ENCODE peak calls at places on chromosome 11, in four cellular contexts. P is uterus, B is HCT116, Y is tibial artery. I is an unnamed sample.

GRCh38 chr11:99952816-99953215 is 734.3 kb upstream of the ARHGAP42 start:
- DNase-seq in P (no peak), Y (no peak), B (no peak), I (peak; percentile 15)

GRCh38 chr11:22807855-22808558 is 21.6 kb downstream of the SVIP start:
- DNase-seq in B (no peak), P (no peak), Y (no peak), I (peak; percentile 8)

GRCh38 chr11:130435671-130436070 is 7.3 kb upstream of the ADAMTS8 start:
- DNase-seq in Y (no peak), P (no peak), B (no peak), I (peak; percentile 54)

GRCh38 chr11:121429556-121429955 is 22.6 kb upstream of the SORL1 start:
- DNase-seq in B (no peak), P (no peak), Y (no peak), I (no peak)

GRCh38 chr11:129248618-129249017 is 56.5 kb upstream of the ARHGAP32 start:
- DNase-seq in P (no peak), B (no peak), Y (no peak), I (peak; percentile 76)

GRCh38 chr11:110366234-110366633 is 63.5 kb upstream of the FDX1 start:
- DNase-seq in P (no peak), B (no peak), Y (no peak), I (peak; percentile 33)

GRCh38 chr11:11251394-11251970 is 101.6 kb downstream of the CSNK2A3 start:
- DNase-seq in B (no peak), Y (no peak), P (no peak), I (no peak)

GRCh38 chr11:33869511-33870422 is 22.1 kb downstream of the LMO2 start:
- DNase-seq in B (no peak), P (no peak), Y (peak; percentile 43), I (peak; percentile 6)

GRCh38 chr11:63999349-64000025 is 13.2 kb downstream of the OTUB1 start:
- DNase-seq in B (no peak), P (peak; percentile 56), Y (no peak), I (peak; percentile 42)

GRCh38 chr11:66068154-66068821 is 1.8 kb upstream of the PACS1 start:
- DNase-seq in Y (peak; percentile 71), P (peak; percentile 71), B (peak; percentile 42), I (peak; percentile 35)

GRCh38 chr11:68601147-68601546 is 83.2 kb upstream of the GAL start:
- DNase-seq in B (no peak), P (no peak), Y (no peak), I (no peak)

GRCh38 chr11:100574894-100575769 is 112.0 kb upstream of the ARHGAP42 start:
- DNase-seq in P (no peak), Y (no peak), B (peak; percentile 13), I (no peak)

GRCh38 chr11:73404048-73404447 is 27.8 kb downstream of the RELT start:
- DNase-seq in Y (peak; percentile 75), P (no peak), B (peak; percentile 28), I (no peak)

GRCh38 chr11:61756452-61757212 is 4.2 kb downstream of the MYRF start:
- DNase-seq in B (peak; percentile 56), Y (no peak), P (no peak), I (peak; percentile 26)

GRCh38 chr11:131591051-131591461 is 220.6 kb downstream of the NTM start:
- DNase-seq in P (no peak), B (no peak), Y (no peak), I (no peak)

GRCh38 chr11:114082767-114083181 is 23.3 kb downstream of the ZBTB16 start:
- DNase-seq in B (no peak), P (no peak), Y (no peak), I (no peak)

GRCh38 chr11:10379022-10379421 is 74.1 kb downstream of the ADM start:
- DNase-seq in B (no peak), Y (no peak), P (no peak), I (no peak)

GRCh38 chr11:86251285-86251830 is 6.8 kb downstream of the EED start:
- DNase-seq in B (no peak), P (no peak), Y (no peak), I (no peak)

GRCh38 chr11:2649848-2650247 is 49.9 kb downstream of the KCNQ1OT1 start:
- DNase-seq in B (no peak), P (no peak), Y (no peak), I (no peak)

GRCh38 chr11:2647167-2647566 is 52.6 kb downstream of the KCNQ1OT1 start:
- DNase-seq in B (no peak), P (no peak), Y (no peak), I (no peak)

GRCh38 chr11:2645779-2646118 is 54.0 kb downstream of the KCNQ1OT1 start:
- DNase-seq in B (no peak), P (no peak), Y (no peak), I (no peak)

GRCh38 chr11:2649400-2649799 is 50.4 kb downstream of the KCNQ1OT1 start:
- DNase-seq in B (no peak), Y (no peak), P (no peak), I (no peak)

DNA sequence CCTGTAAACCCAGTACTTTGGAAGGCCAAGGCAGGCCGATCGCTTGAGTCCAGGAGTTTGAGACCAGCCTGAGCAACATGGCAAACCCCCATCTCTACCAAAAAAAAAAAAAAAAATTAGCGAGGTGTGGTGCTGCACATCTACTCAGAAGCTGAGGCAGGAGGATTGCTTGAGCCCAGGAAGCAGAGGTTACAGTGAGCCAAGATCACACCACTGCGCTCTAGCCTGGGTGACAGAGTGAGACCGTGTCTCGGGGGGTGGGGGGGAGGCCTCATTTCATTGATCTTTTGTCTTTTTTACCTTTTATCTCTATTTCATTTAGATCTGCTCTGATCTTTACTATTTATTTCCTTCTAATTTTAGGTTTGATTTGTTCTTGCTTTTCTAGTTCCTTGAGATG is 51.8 kb downstream of the KCNQ1OT1 start:
- DNase-seq in Y (no peak), B (no peak), P (no peak), I (no peak)
- H3K9me3 ChIP-seq in Y (peaks cover 2% of the 10 kb centered on the region), B (peaks cover 21% of the 10 kb centered on the region), P (peaks cover 63% of the 10 kb centered on the region), I (peaks cover 51% of the 10 kb centered on the region)

GRCh38 chr11:18192988-18193387 is 20.4 kb downstream of the MRGPRX4 start:
- DNase-seq in Y (no peak), B (no peak), P (no peak), I (no peak)
- TF ChIP-seq CTCF in Y (no peak), B (no peak), P (no peak), I (no peak)

GRCh38 chr11:92022499-92022898 is 202.1 kb upstream of the FAT3 start:
- DNase-seq in Y (no peak), B (no peak), P (no peak), I (no peak)
- H3K9me3 ChIP-seq in Y (no peaks in the 10 kb centered on the region), B (no peaks in the 10 kb centered on the region), P (no peaks in the 10 kb centered on the region), I (no peaks in the 10 kb centered on the region)

GRCh38 chr11:93704237-93704636 is 37.1 kb downstream of the TAF1D start:
- DNase-seq in B (no peak), P (no peak), Y (no peak), I (no peak)
- TF ChIP-seq CTCF in B (peak; percentile 57), P (no peak), Y (no peak), I (no peak)

DNA sequence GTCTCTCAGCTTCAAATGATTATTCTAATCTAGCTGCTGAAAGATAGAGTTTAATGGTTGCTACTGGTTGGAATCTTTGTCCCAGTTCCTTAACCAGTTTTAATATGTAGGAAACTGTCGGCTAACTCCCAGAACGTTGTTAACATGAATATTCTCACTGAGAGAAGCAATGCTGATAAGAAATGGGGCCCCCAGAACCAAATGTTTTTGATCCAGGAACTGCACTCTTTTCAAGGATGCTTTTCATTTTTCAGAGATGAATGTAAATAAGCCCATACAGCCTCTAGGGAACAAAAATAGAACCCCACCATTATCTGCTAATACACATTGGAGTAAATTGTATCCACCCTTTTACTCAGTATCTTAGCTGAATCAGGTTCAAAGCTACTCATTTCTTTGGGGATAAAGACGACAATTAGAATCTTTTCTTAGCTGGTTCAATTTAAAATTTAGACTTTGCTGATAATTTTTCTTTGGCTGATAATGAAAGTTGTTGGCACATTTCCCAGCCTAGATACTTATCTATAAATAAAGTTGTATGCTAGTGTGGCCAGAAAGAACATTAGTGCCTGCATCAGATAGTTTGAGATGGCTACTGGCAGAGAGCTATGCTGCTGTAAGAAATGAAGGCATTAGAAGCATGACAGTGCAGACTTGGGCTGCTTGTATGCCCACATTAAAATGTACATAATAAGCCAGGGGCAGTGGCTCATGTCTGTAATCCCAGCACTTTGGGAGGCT is 323.3 kb upstream of the PDGFD start:
- DNase-seq in B (no peak), Y (no peak), P (no peak), I (no peak)
- H3K9me3 ChIP-seq in B (no peaks in the 10 kb centered on the region), Y (no peaks in the 10 kb centered on the region), P (peaks cover 7% of the 10 kb centered on the region), I (peaks cover 20% of the 10 kb centered on the region)

GRCh38 chr11:32385998-32386397 is 49.3 kb downstream of the WT1 start:
- DNase-seq in Y (no peak), P (peak; percentile 61), B (peak; percentile 38), I (peak; percentile 20)
- TF ChIP-seq CTCF in Y (no peak), P (peak; percentile 29), B (peak; percentile 67), I (peak; percentile 57)